ENCODE peak calls at places on chromosomes 7 and 10, in ten cellular contexts. One of them, this sample, is unnamed.

GRCh38 chr7:48035967-48036478 is 680 bp downstream of the C7orf57 start:
- DNase-seq in MM.1S: no peak
- DNase-seq in GM12878: no peak
- DNase-seq in PC-3: peak
- DNase-seq in thoracic aorta: no peak
- DNase-seq in mesenchymal stem cell: peak
- DNase-seq in AG10803: peak
- DNase-seq in right lobe of liver: no peak
- DNase-seq in skeletal muscle cell: no peak
- DNase-seq in fibroblast of villous mesenchyme: peak
- DNase-seq in this sample: no peak

GRCh38 chr7:84697506-84697905 is 489.4 kb downstream of the SEMA3D start:
- DNase-seq in MM.1S: no peak
- DNase-seq in AG10803: peak
- DNase-seq in fibroblast of villous mesenchyme: peak
- DNase-seq in PC-3: peak
- DNase-seq in skeletal muscle cell: peak
- DNase-seq in GM12878: no peak
- DNase-seq in mesenchymal stem cell: peak
- DNase-seq in right lobe of liver: no peak
- DNase-seq in thoracic aorta: no peak
- DNase-seq in this sample: no peak

GRCh38 chr10:93463723-93464511 is 18.2 kb downstream of the MYOF start:
- DNase-seq in right lobe of liver: no peak
- DNase-seq in skeletal muscle cell: no peak
- DNase-seq in thoracic aorta: no peak
- DNase-seq in PC-3: no peak
- DNase-seq in mesenchymal stem cell: peak
- DNase-seq in AG10803: peak
- DNase-seq in fibroblast of villous mesenchyme: peak
- DNase-seq in GM12878: no peak
- DNase-seq in MM.1S: no peak
- DNase-seq in this sample: no peak

GRCh38 chr7:39525926-39526325 is 40.3 kb upstream of the YAE1 start:
- DNase-seq in skeletal muscle cell: no peak
- DNase-seq in right lobe of liver: no peak
- DNase-seq in thoracic aorta: no peak
- DNase-seq in PC-3: no peak
- DNase-seq in AG10803: no peak
- DNase-seq in mesenchymal stem cell: no peak
- DNase-seq in MM.1S: no peak
- DNase-seq in GM12878: no peak
- DNase-seq in fibroblast of villous mesenchyme: peak
- DNase-seq in this sample: no peak

GRCh38 chr10:101839421-101840063 is 4.1 kb downstream of the KCNIP2 start:
- DNase-seq in thoracic aorta: no peak
- DNase-seq in right lobe of liver: peak
- DNase-seq in fibroblast of villous mesenchyme: no peak
- DNase-seq in AG10803: no peak
- DNase-seq in MM.1S: no peak
- DNase-seq in mesenchymal stem cell: peak
- DNase-seq in PC-3: peak
- DNase-seq in skeletal muscle cell: no peak
- DNase-seq in GM12878: no peak
- DNase-seq in this sample: no peak

GRCh38 chr7:123533929-123534382 is 439 bp downstream of the IQUB start:
- DNase-seq in right lobe of liver: no peak
- DNase-seq in skeletal muscle cell: no peak
- DNase-seq in AG10803: no peak
- DNase-seq in GM12878: no peak
- DNase-seq in PC-3: no peak
- DNase-seq in thoracic aorta: no peak
- DNase-seq in fibroblast of villous mesenchyme: no peak
- DNase-seq in mesenchymal stem cell: no peak
- DNase-seq in MM.1S: peak
- DNase-seq in this sample: no peak

GRCh38 chr7:87216701-87217508 is 2.6 kb downstream of the TMEM243 start:
- DNase-seq in mesenchymal stem cell: no peak
- DNase-seq in fibroblast of villous mesenchyme: no peak
- DNase-seq in AG10803: no peak
- DNase-seq in right lobe of liver: no peak
- DNase-seq in MM.1S: peak
- DNase-seq in GM12878: peak
- DNase-seq in thoracic aorta: no peak
- DNase-seq in skeletal muscle cell: no peak
- DNase-seq in PC-3: no peak
- DNase-seq in this sample: no peak

GRCh38 chr7:46444266-46444665 is 523.2 kb upstream of the IGFBP3 start:
- DNase-seq in skeletal muscle cell: no peak
- DNase-seq in AG10803: peak
- DNase-seq in mesenchymal stem cell: no peak
- DNase-seq in GM12878: no peak
- DNase-seq in right lobe of liver: no peak
- DNase-seq in PC-3: peak
- DNase-seq in MM.1S: no peak
- DNase-seq in fibroblast of villous mesenchyme: peak
- DNase-seq in thoracic aorta: no peak
- DNase-seq in this sample: no peak

GRCh38 chr10:122648599-122649428 is 50.8 kb downstream of the C10orf120 start:
- DNase-seq in fibroblast of villous mesenchyme: peak
- DNase-seq in right lobe of liver: no peak
- DNase-seq in thoracic aorta: no peak
- DNase-seq in PC-3: peak
- DNase-seq in MM.1S: no peak
- DNase-seq in GM12878: no peak
- DNase-seq in AG10803: peak
- DNase-seq in mesenchymal stem cell: no peak
- DNase-seq in skeletal muscle cell: no peak
- DNase-seq in this sample: no peak

GRCh38 chr7:32062150-32062549 is 8.1 kb downstream of the PDE1C start:
- DNase-seq in skeletal muscle cell: no peak
- DNase-seq in thoracic aorta: no peak
- DNase-seq in fibroblast of villous mesenchyme: peak
- DNase-seq in PC-3: peak
- DNase-seq in AG10803: no peak
- DNase-seq in mesenchymal stem cell: peak
- DNase-seq in right lobe of liver: no peak
- DNase-seq in MM.1S: no peak
- DNase-seq in GM12878: no peak
- DNase-seq in this sample: no peak

GRCh38 chr10:116721991-116722392 is 20.4 kb downstream of the HSPA12A start:
- DNase-seq in thoracic aorta: no peak
- DNase-seq in mesenchymal stem cell: peak
- DNase-seq in GM12878: no peak
- DNase-seq in AG10803: no peak
- DNase-seq in MM.1S: no peak
- DNase-seq in fibroblast of villous mesenchyme: peak
- DNase-seq in PC-3: no peak
- DNase-seq in skeletal muscle cell: no peak
- DNase-seq in right lobe of liver: no peak
- DNase-seq in this sample: no peak

DNA sequence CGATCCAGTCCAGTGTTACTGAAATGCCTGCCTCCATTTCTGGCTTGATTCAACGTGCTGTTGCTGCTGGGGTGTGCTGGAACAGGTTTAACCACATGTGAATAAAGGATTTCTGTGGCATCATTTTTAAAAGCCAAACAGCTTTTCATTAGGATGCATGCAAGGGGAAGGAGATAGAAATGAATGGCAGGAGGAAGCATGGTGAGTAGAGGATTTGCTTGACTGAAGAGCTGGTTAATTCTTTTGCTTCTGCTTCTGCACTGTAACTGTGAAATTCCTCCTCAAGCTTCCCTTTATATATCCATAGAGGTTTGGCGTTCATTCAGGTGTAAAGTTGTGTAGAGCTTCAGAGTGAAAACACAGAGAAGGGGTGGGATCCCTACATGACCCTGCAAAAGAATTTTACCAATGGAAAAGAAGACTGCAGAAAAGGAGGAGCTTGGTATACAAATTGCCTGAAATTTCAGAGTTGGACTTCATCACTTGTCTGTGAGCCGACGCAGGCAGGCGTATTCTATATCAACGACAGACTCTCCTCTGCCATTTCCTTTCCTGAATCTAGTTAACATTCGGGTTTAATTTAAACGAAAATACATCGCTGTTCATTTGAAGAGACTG is at the start of gene SOSTDC1:
- DNase-seq in right lobe of liver: no peak
- DNase-seq in MM.1S: no peak
- DNase-seq in AG10803: no peak
- DNase-seq in GM12878: no peak
- DNase-seq in fibroblast of villous mesenchyme: no peak
- DNase-seq in skeletal muscle cell: no peak
- DNase-seq in thoracic aorta: no peak
- DNase-seq in PC-3: peak
- DNase-seq in mesenchymal stem cell: no peak
- DNase-seq in this sample: no peak
- H3K4me3 ChIP-seq in right lobe of liver: no peak
- H3K4me3 ChIP-seq in MM.1S: no peak
- H3K4me3 ChIP-seq in AG10803: no peak
- H3K4me3 ChIP-seq in GM12878: no peak
- H3K4me3 ChIP-seq in fibroblast of villous mesenchyme: peak
- H3K4me3 ChIP-seq in skeletal muscle cell: peak
- H3K4me3 ChIP-seq in thoracic aorta: peak
- H3K4me3 ChIP-seq in PC-3: peak
- H3K4me3 ChIP-seq in mesenchymal stem cell: peak
- H3K4me3 ChIP-seq in this sample: no peak

GRCh38 chr7:154913645-154914579 is 89.0 kb downstream of the PAXIP1 start:
- DNase-seq in thoracic aorta: peak
- DNase-seq in mesenchymal stem cell: peak
- DNase-seq in right lobe of liver: peak
- DNase-seq in fibroblast of villous mesenchyme: peak
- DNase-seq in AG10803: peak
- DNase-seq in MM.1S: peak
- DNase-seq in skeletal muscle cell: peak
- DNase-seq in GM12878: no peak
- DNase-seq in PC-3: peak
- DNase-seq in this sample: peak
- H3K4me3 ChIP-seq in thoracic aorta: peak
- H3K4me3 ChIP-seq in mesenchymal stem cell: peak
- H3K4me3 ChIP-seq in right lobe of liver: no peak
- H3K4me3 ChIP-seq in fibroblast of villous mesenchyme: peak
- H3K4me3 ChIP-seq in AG10803: peak
- H3K4me3 ChIP-seq in MM.1S: peak
- H3K4me3 ChIP-seq in skeletal muscle cell: peak
- H3K4me3 ChIP-seq in GM12878: no peak
- H3K4me3 ChIP-seq in PC-3: no peak
- H3K4me3 ChIP-seq in this sample: peak

GRCh38 chr10:1043532-1043995 is 5.4 kb downstream of the IDI1 start:
- DNase-seq in mesenchymal stem cell: peak
- DNase-seq in right lobe of liver: peak
- DNase-seq in AG10803: no peak
- DNase-seq in MM.1S: peak
- DNase-seq in thoracic aorta: no peak
- DNase-seq in GM12878: peak
- DNase-seq in fibroblast of villous mesenchyme: no peak
- DNase-seq in PC-3: no peak
- DNase-seq in skeletal muscle cell: no peak
- DNase-seq in this sample: no peak
- H3K4me3 ChIP-seq in mesenchymal stem cell: no peak
- H3K4me3 ChIP-seq in right lobe of liver: no peak
- H3K4me3 ChIP-seq in AG10803: no peak
- H3K4me3 ChIP-seq in MM.1S: peak
- H3K4me3 ChIP-seq in thoracic aorta: peak
- H3K4me3 ChIP-seq in GM12878: peak
- H3K4me3 ChIP-seq in fibroblast of villous mesenchyme: no peak
- H3K4me3 ChIP-seq in PC-3: no peak
- H3K4me3 ChIP-seq in skeletal muscle cell: no peak
- H3K4me3 ChIP-seq in this sample: peak

GRCh38 chr10:31773749-31774148 is 154.9 kb downstream of the ARHGAP12 start:
- DNase-seq in skeletal muscle cell: no peak
- DNase-seq in mesenchymal stem cell: no peak
- DNase-seq in fibroblast of villous mesenchyme: no peak
- DNase-seq in GM12878: no peak
- DNase-seq in MM.1S: no peak
- DNase-seq in right lobe of liver: no peak
- DNase-seq in PC-3: no peak
- DNase-seq in thoracic aorta: no peak
- DNase-seq in AG10803: no peak
- DNase-seq in this sample: no peak

GRCh38 chr10:31776159-31776558 is 152.5 kb downstream of the ARHGAP12 start:
- DNase-seq in MM.1S: no peak
- DNase-seq in GM12878: no peak
- DNase-seq in fibroblast of villous mesenchyme: no peak
- DNase-seq in thoracic aorta: no peak
- DNase-seq in skeletal muscle cell: no peak
- DNase-seq in right lobe of liver: no peak
- DNase-seq in AG10803: no peak
- DNase-seq in mesenchymal stem cell: no peak
- DNase-seq in PC-3: no peak
- DNase-seq in this sample: no peak

GRCh38 chr10:31774928-31775668 is 153.5 kb downstream of the ARHGAP12 start:
- DNase-seq in MM.1S: no peak
- DNase-seq in thoracic aorta: no peak
- DNase-seq in right lobe of liver: no peak
- DNase-seq in skeletal muscle cell: no peak
- DNase-seq in mesenchymal stem cell: no peak
- DNase-seq in AG10803: no peak
- DNase-seq in fibroblast of villous mesenchyme: no peak
- DNase-seq in PC-3: no peak
- DNase-seq in GM12878: no peak
- DNase-seq in this sample: peak

GRCh38 chr10:31771345-31771831 is 157.2 kb downstream of the ARHGAP12 start:
- DNase-seq in thoracic aorta: no peak
- DNase-seq in PC-3: no peak
- DNase-seq in fibroblast of villous mesenchyme: peak
- DNase-seq in skeletal muscle cell: peak
- DNase-seq in GM12878: no peak
- DNase-seq in right lobe of liver: no peak
- DNase-seq in MM.1S: no peak
- DNase-seq in AG10803: peak
- DNase-seq in mesenchymal stem cell: no peak
- DNase-seq in this sample: peak

GRCh38 chr10:31774291-31774900 is 154.2 kb downstream of the ARHGAP12 start:
- DNase-seq in right lobe of liver: no peak
- DNase-seq in thoracic aorta: no peak
- DNase-seq in AG10803: peak
- DNase-seq in GM12878: no peak
- DNase-seq in PC-3: no peak
- DNase-seq in skeletal muscle cell: no peak
- DNase-seq in MM.1S: no peak
- DNase-seq in fibroblast of villous mesenchyme: no peak
- DNase-seq in mesenchymal stem cell: no peak
- DNase-seq in this sample: no peak
- H3K4me3 ChIP-seq in right lobe of liver: no peak
- H3K4me3 ChIP-seq in thoracic aorta: no peak
- H3K4me3 ChIP-seq in AG10803: no peak
- H3K4me3 ChIP-seq in GM12878: no peak
- H3K4me3 ChIP-seq in PC-3: no peak
- H3K4me3 ChIP-seq in skeletal muscle cell: no peak
- H3K4me3 ChIP-seq in MM.1S: no peak
- H3K4me3 ChIP-seq in fibroblast of villous mesenchyme: no peak
- H3K4me3 ChIP-seq in mesenchymal stem cell: no peak
- H3K4me3 ChIP-seq in this sample: no peak

This sample was measured in gastrocnemius medialis.